ENCODE peak calls at places on chromosome 6, in nine cellular contexts. One of them, this sample, is unnamed.

GRCh38 chr6:135291288-135292116 is 110.4 kb downstream of the MYB start:
- DNase-seq in naive thymus-derived CD8-positive, alpha-beta T cell: no peak
- DNase-seq in neural progenitor cell: no peak
- DNase-seq in immature natural killer cell: no peak
- DNase-seq in left ventricle myocardium inferior: no peak
- DNase-seq in HT1080: peak
- DNase-seq in adipocyte: no peak
- DNase-seq in sigmoid colon: no peak
- DNase-seq in astrocyte of the spinal cord: peak
- DNase-seq in this sample: no peak

GRCh38 chr6:169145991-169146501 is 107.6 kb downstream of the THBS2 start:
- DNase-seq in naive thymus-derived CD8-positive, alpha-beta T cell: no peak
- DNase-seq in neural progenitor cell: no peak
- DNase-seq in immature natural killer cell: no peak
- DNase-seq in left ventricle myocardium inferior: no peak
- DNase-seq in HT1080: peak
- DNase-seq in adipocyte: peak
- DNase-seq in sigmoid colon: peak
- DNase-seq in astrocyte of the spinal cord: peak
- DNase-seq in this sample: no peak

GRCh38 chr6:31304683-31305082 is 32.8 kb upstream of the HLA-C start:
- DNase-seq in naive thymus-derived CD8-positive, alpha-beta T cell: no peak
- DNase-seq in neural progenitor cell: no peak
- DNase-seq in immature natural killer cell: no peak
- DNase-seq in left ventricle myocardium inferior: no peak
- DNase-seq in HT1080: peak
- DNase-seq in adipocyte: peak
- DNase-seq in sigmoid colon: no peak
- DNase-seq in astrocyte of the spinal cord: no peak
- DNase-seq in this sample: no peak

GRCh38 chr6:1524040-1524480 is 85.7 kb upstream of the FOXC1 start:
- DNase-seq in naive thymus-derived CD8-positive, alpha-beta T cell: peak
- DNase-seq in neural progenitor cell: peak
- DNase-seq in immature natural killer cell: peak
- DNase-seq in left ventricle myocardium inferior: peak
- DNase-seq in HT1080: no peak
- DNase-seq in adipocyte: no peak
- DNase-seq in sigmoid colon: no peak
- DNase-seq in astrocyte of the spinal cord: peak
- DNase-seq in this sample: no peak

GRCh38 chr6:2799936-2800527 is 34.8 kb downstream of the WRNIP1 start:
- DNase-seq in naive thymus-derived CD8-positive, alpha-beta T cell: no peak
- DNase-seq in neural progenitor cell: no peak
- DNase-seq in immature natural killer cell: peak
- DNase-seq in left ventricle myocardium inferior: no peak
- DNase-seq in HT1080: no peak
- DNase-seq in adipocyte: no peak
- DNase-seq in sigmoid colon: no peak
- DNase-seq in astrocyte of the spinal cord: no peak
- DNase-seq in this sample: no peak

GRCh38 chr6:88914180-88914579 is 49.2 kb downstream of the RNGTT start:
- DNase-seq in naive thymus-derived CD8-positive, alpha-beta T cell: no peak
- DNase-seq in neural progenitor cell: no peak
- DNase-seq in immature natural killer cell: no peak
- DNase-seq in left ventricle myocardium inferior: no peak
- DNase-seq in HT1080: no peak
- DNase-seq in adipocyte: peak
- DNase-seq in sigmoid colon: no peak
- DNase-seq in astrocyte of the spinal cord: no peak
- DNase-seq in this sample: no peak

GRCh38 chr6:105469951-105470350 is 67.1 kb upstream of the PREP start:
- DNase-seq in naive thymus-derived CD8-positive, alpha-beta T cell: no peak
- DNase-seq in neural progenitor cell: no peak
- DNase-seq in immature natural killer cell: no peak
- DNase-seq in left ventricle myocardium inferior: no peak
- DNase-seq in HT1080: no peak
- DNase-seq in adipocyte: no peak
- DNase-seq in sigmoid colon: no peak
- DNase-seq in astrocyte of the spinal cord: no peak
- DNase-seq in this sample: no peak

GRCh38 chr6:146914563-146915483 is 289.4 kb upstream of the STXBP5 start:
- DNase-seq in naive thymus-derived CD8-positive, alpha-beta T cell: no peak
- DNase-seq in neural progenitor cell: no peak
- DNase-seq in immature natural killer cell: no peak
- DNase-seq in left ventricle myocardium inferior: no peak
- DNase-seq in HT1080: peak
- DNase-seq in adipocyte: peak
- DNase-seq in sigmoid colon: peak
- DNase-seq in astrocyte of the spinal cord: peak
- DNase-seq in this sample: no peak

GRCh38 chr6:27867051-27867940 is 44.9 kb downstream of the OR2B2 start:
- DNase-seq in naive thymus-derived CD8-positive, alpha-beta T cell: peak
- DNase-seq in neural progenitor cell: peak
- DNase-seq in immature natural killer cell: peak
- DNase-seq in left ventricle myocardium inferior: peak
- DNase-seq in HT1080: no peak
- DNase-seq in adipocyte: peak
- DNase-seq in sigmoid colon: peak
- DNase-seq in astrocyte of the spinal cord: peak
- DNase-seq in this sample: peak

GRCh38 chr6:45724511-45724910 is 291.1 kb downstream of the CLIC5 start:
- DNase-seq in naive thymus-derived CD8-positive, alpha-beta T cell: no peak
- DNase-seq in neural progenitor cell: no peak
- DNase-seq in immature natural killer cell: no peak
- DNase-seq in left ventricle myocardium inferior: no peak
- DNase-seq in HT1080: peak
- DNase-seq in adipocyte: peak
- DNase-seq in sigmoid colon: no peak
- DNase-seq in astrocyte of the spinal cord: peak
- DNase-seq in this sample: no peak